ENCODE peak calls at places on chromosomes 11 and 22, in eight cellular contexts. E is HL-60, Y is HCT116, I is SK-N-SH, D is spleen, X is GM23338, A is prostate gland, J is endothelial cell of umbilical vein. M is an unnamed sample.

GRCh38 chr11:63985812-63986155 is 454 bp upstream of the OTUB1 start:
- DNase-seq in E (peak), Y (no peak), I (peak), D (peak), X (peak), A (no peak), J (no peak), M (peak)

GRCh38 chr11:131195801-131196517 is 174.5 kb upstream of the NTM start:
- DNase-seq in E (no peak), Y (no peak), I (peak), D (no peak), X (no peak), A (peak), J (no peak), M (peak)

GRCh38 chr11:72641900-72642814 is 32.1 kb downstream of the PDE2A start:
- DNase-seq in E (no peak), Y (no peak), I (peak), D (peak), X (peak), A (peak), J (peak), M (peak)

GRCh38 chr22:19103881-19104821 is 18.1 kb downstream of the DGCR2 start:
- DNase-seq in E (no peak), Y (no peak), I (no peak), D (no peak), X (no peak), A (no peak), J (no peak), M (no peak)

GRCh38 chr11:111063711-111064110 is 181.8 kb upstream of the POU2AF2 start:
- DNase-seq in E (no peak), Y (no peak), I (no peak), D (no peak), X (no peak), A (no peak), J (no peak), M (no peak)

GRCh38 chr11:98798333-98798732 is 222.4 kb upstream of the CNTN5 start:
- DNase-seq in E (no peak), Y (no peak), I (no peak), D (no peak), X (no peak), A (no peak), J (no peak), M (no peak)

GRCh38 chr11:125994509-125994908 is 48.7 kb downstream of the VSIG10L2 start:
- DNase-seq in E (no peak), Y (no peak), I (no peak), D (no peak), X (no peak), A (no peak), J (no peak), M (no peak)

GRCh38 chr11:123478352-123478986 is 48.4 kb downstream of the GRAMD1B start:
- DNase-seq in E (peak), Y (peak), I (peak), D (no peak), X (peak), A (peak), J (peak), M (no peak)

GRCh38 chr11:96197801-96198465 is 145.1 kb downstream of the MAML2 start:
- DNase-seq in E (no peak), Y (no peak), I (no peak), D (no peak), X (no peak), A (no peak), J (peak), M (no peak)

GRCh38 chr11:132045116-132045515 is 674.7 kb downstream of the NTM start:
- DNase-seq in E (no peak), Y (no peak), I (no peak), D (no peak), X (no peak), A (no peak), J (no peak), M (no peak)

GRCh38 chr11:45736424-45736823 is 68.5 kb upstream of the SLC35C1 start:
- DNase-seq in E (peak), Y (no peak), I (no peak), D (no peak), X (no peak), A (peak), J (no peak), M (no peak)

GRCh38 chr11:95108159-95108611 is 18.5 kb downstream of the ENDOD1 start:
- DNase-seq in E (no peak), Y (no peak), I (no peak), D (peak), X (no peak), A (peak), J (peak), M (no peak)

GRCh38 chr11:10876168-10876567 is 18.3 kb upstream of the ZBED5 start:
- DNase-seq in E (no peak), Y (no peak), I (no peak), D (no peak), X (no peak), A (no peak), J (no peak), M (no peak)

GRCh38 chr22:27086728-27087450 is 429.5 kb downstream of the MIAT start:
- DNase-seq in E (no peak), Y (no peak), I (no peak), D (no peak), X (peak), A (no peak), J (no peak), M (no peak)

GRCh38 chr22:44024288-44024908 is at the start of gene PARVB:
- DNase-seq in E (peak), Y (no peak), I (peak), D (peak), X (peak), A (no peak), J (no peak), M (peak)

GRCh38 chr11:11461473-11461872 is 108.4 kb upstream of the CSNK2A3 start:
- DNase-seq in E (no peak), Y (no peak), I (no peak), D (no peak), X (no peak), A (no peak), J (no peak), M (peak)

GRCh38 chr11:31442086-31442485 is 67.3 kb downstream of the IMMP1L start:
- DNase-seq in E (no peak), Y (no peak), I (no peak), D (no peak), X (peak), A (no peak), J (peak), M (no peak)

GRCh38 chr11:116928102-116928777 is 90.8 kb upstream of the APOA1 start:
- DNase-seq in E (peak), Y (no peak), I (no peak), D (no peak), X (no peak), A (no peak), J (no peak), M (no peak)

GRCh38 chr11:94583885-94584500 is 16.8 kb downstream of the PIWIL4 start:
- DNase-seq in E (peak), Y (no peak), I (no peak), D (no peak), X (no peak), A (no peak), J (no peak), M (no peak)

GRCh38 chr11:112662554-112662953 is 298.7 kb upstream of the NCAM1 start:
- DNase-seq in E (no peak), Y (no peak), I (peak), D (no peak), X (no peak), A (no peak), J (no peak), M (no peak)

GRCh38 chr11:102458531-102458930 is 6.0 kb upstream of the TMEM123 start:
- DNase-seq in E (no peak), Y (no peak), I (no peak), D (no peak), X (no peak), A (no peak), J (no peak), M (no peak)

GRCh38 chr11:110929129-110929528 is 216.9 kb upstream of the ARHGAP20 start:
- DNase-seq in E (no peak), Y (no peak), I (no peak), D (no peak), X (no peak), A (no peak), J (no peak), M (no peak)

GRCh38 chr11:67240575-67241389 is 25.5 kb upstream of the GRK2 start:
- DNase-seq in E (peak), Y (no peak), I (peak), D (peak), X (peak), A (peak), J (peak), M (peak)

GRCh38 chr11:66157182-66157864 is 87.3 kb downstream of the PACS1 start:
- DNase-seq in E (no peak), Y (no peak), I (no peak), D (no peak), X (no peak), A (no peak), J (peak), M (no peak)

GRCh38 chr11:114058871-114059277 is 637 bp upstream of the ZBTB16 start:
- DNase-seq in E (no peak), Y (no peak), I (no peak), D (no peak), X (peak), A (no peak), J (no peak), M (peak)

GRCh38 chr11:62439785-62440602 is 21.2 kb downstream of the SCGB1A1 start:
- DNase-seq in E (no peak), Y (no peak), I (peak), D (no peak), X (no peak), A (no peak), J (peak), M (no peak)

GRCh38 chr11:118306556-118306955 is 2.0 kb downstream of the CD3E start:
- DNase-seq in E (no peak), Y (no peak), I (no peak), D (no peak), X (no peak), A (no peak), J (no peak), M (no peak)

GRCh38 chr22:48943567-48944432 is 883.9 kb downstream of the BRD1 start:
- DNase-seq in E (peak), Y (no peak), I (peak), D (peak), X (no peak), A (no peak), J (no peak), M (peak)

GRCh38 chr22:46090051-46090591 is 60.2 kb upstream of the PPARA start:
- DNase-seq in E (no peak), Y (no peak), I (no peak), D (peak), X (no peak), A (no peak), J (no peak), M (no peak)

GRCh38 chr22:39212721-39213376 is 31.9 kb downstream of the PDGFB start:
- DNase-seq in E (no peak), Y (peak), I (no peak), D (peak), X (peak), A (no peak), J (no peak), M (no peak)

GRCh38 chr11:10038916-10039315 is 255.1 kb downstream of the SBF2 start:
- DNase-seq in E (no peak), Y (no peak), I (no peak), D (no peak), X (no peak), A (no peak), J (no peak), M (no peak)

GRCh38 chr11:62665630-62666258 is 632 bp downstream of the CSKMT start:
- DNase-seq in E (peak), Y (no peak), I (peak), D (peak), X (peak), A (peak), J (no peak), M (no peak)

GRCh38 chr11:128731041-128731663 is 37.3 kb downstream of the FLI1 start:
- DNase-seq in E (no peak), Y (no peak), I (no peak), D (no peak), X (no peak), A (no peak), J (no peak), M (no peak)

GRCh38 chr11:35009191-35009940 is 92.9 kb downstream of the PDHX start:
- DNase-seq in E (no peak), Y (peak), I (no peak), D (no peak), X (no peak), A (peak), J (no peak), M (no peak)

GRCh38 chr11:27720277-27720830 is 20.1 kb upstream of the BDNF start:
- DNase-seq in E (no peak), Y (no peak), I (peak), D (no peak), X (peak), A (no peak), J (peak), M (no peak)

GRCh38 chr11:6403539-6403938 is 13.3 kb downstream of the SMPD1 start:
- DNase-seq in E (no peak), Y (no peak), I (no peak), D (peak), X (no peak), A (no peak), J (no peak), M (no peak)

GRCh38 chr11:6406370-6406769 is 12.5 kb downstream of the APBB1 start:
- DNase-seq in E (no peak), Y (no peak), I (no peak), D (no peak), X (no peak), A (no peak), J (no peak), M (no peak)

GRCh38 chr11:6405039-6405667 is 13.7 kb downstream of the APBB1 start:
- DNase-seq in E (no peak), Y (no peak), I (peak), D (no peak), X (peak), A (no peak), J (no peak), M (peak)

GRCh38 chr11:6405837-6406236 is 13.1 kb downstream of the APBB1 start:
- DNase-seq in E (no peak), Y (no peak), I (no peak), D (no peak), X (no peak), A (no peak), J (no peak), M (no peak)

GRCh38 chr11:6404341-6405038 is 14.2 kb downstream of the SMPD1 start:
- DNase-seq in E (no peak), Y (no peak), I (no peak), D (no peak), X (no peak), A (no peak), J (no peak), M (no peak)
- H3K27ac ChIP-seq in E (no peak), Y (no peak), I (no peak), D (peak), X (no peak), A (no peak), J (no peak), M (peak)

GRCh38 chr22:41411021-41411851 is 29.5 kb downstream of the TEF start:
- DNase-seq in E (no peak), Y (no peak), I (no peak), D (no peak), X (no peak), A (peak), J (no peak), M (peak)
- TF ChIP-seq POLR2AphosphoS5 in E (no peak), Y (peak), I (no peak), D (peak), X (no peak), A (peak), J (no peak), M (peak)

GRCh38 chr22:36323182-36323854 is 64.4 kb downstream of the MYH9 start:
- DNase-seq in E (no peak), Y (no peak), I (no peak), D (no peak), X (no peak), A (peak), J (peak), M (peak)

GRCh38 chr22:36322602-36322915 is 65.2 kb downstream of the MYH9 start:
- DNase-seq in E (no peak), Y (no peak), I (no peak), D (no peak), X (no peak), A (no peak), J (no peak), M (no peak)

GRCh38 chr22:36325163-36326031 is 62.4 kb downstream of the MYH9 start:
- DNase-seq in E (no peak), Y (no peak), I (no peak), D (no peak), X (no peak), A (peak), J (peak), M (peak)

GRCh38 chr22:36324414-36324813 is 63.4 kb downstream of the MYH9 start:
- DNase-seq in E (no peak), Y (no peak), I (no peak), D (no peak), X (no peak), A (no peak), J (no peak), M (no peak)

GRCh38 chr22:36323855-36324331 is 63.9 kb downstream of the MYH9 start:
- DNase-seq in E (no peak), Y (no peak), I (no peak), D (no peak), X (no peak), A (no peak), J (no peak), M (no peak)
- H3K27ac ChIP-seq in E (no peak), Y (no peak), I (peak), D (peak), X (peak), A (peak), J (peak), M (peak)

DNA sequence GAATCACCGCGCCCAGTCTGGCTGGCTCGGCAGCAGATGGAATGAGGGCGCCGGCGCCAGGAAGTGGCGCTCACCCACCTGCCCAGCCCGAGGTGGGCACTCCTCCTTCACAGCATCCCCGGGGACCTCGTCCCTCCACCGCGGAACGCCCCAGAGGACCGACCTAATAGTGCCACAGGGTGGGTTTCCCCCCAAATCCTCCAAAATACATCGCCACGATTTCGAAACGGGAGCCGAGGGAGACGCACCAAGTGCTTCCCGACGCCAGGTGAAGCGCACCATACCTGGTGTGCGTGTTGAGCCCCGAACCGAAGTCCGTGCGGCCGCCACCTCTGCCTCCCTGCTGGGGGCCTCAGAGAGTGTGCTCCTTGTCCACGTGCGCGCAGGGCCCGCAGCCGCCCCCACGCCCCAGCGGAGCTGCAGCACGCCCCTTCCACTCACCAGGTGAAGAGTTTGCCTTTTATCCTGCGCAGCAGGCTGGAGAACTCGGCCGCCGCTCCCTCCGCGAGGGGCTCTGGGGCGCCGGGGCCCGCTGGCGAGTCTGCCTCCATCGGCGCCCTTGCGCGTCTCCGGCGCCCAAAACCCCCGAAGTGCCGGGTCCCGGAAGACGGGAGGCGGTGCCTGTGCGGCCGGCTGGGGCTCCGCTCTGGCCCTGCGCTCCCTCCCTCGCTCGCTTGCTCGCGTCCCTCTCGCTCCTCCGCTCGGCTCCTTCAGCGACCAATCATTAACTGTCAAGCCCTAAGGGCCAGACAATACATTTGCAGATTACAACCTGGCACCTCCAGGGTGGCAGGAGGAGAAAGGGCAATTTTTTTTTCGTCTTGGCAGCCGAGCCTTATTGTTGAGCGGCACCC is at the start of gene SLC35F2:
- DNase-seq in E (peak), Y (peak), I (peak), D (peak), X (peak), A (peak), J (peak), M (peak)
- TF ChIP-seq POLR2AphosphoS5 in E (peak), Y (peak), I (peak), D (peak), X (peak), A (no peak), J (peak), M (peak)

GRCh38 chr22:28711341-28711740 is 30.3 kb downstream of the CHEK2 start:
- DNase-seq in E (no peak), Y (no peak), I (no peak), D (no peak), X (no peak), A (no peak), J (peak), M (no peak)

GRCh38 chr22:28710889-28711285 is 30.7 kb downstream of the CHEK2 start:
- DNase-seq in E (no peak), Y (no peak), I (peak), D (no peak), X (no peak), A (no peak), J (peak), M (no peak)

GRCh38 chr22:28710112-28710888 is 30.7 kb upstream of the TTC28 start:
- DNase-seq in E (no peak), Y (no peak), I (peak), D (no peak), X (no peak), A (no peak), J (peak), M (no peak)

GRCh38 chr22:28714043-28714442 is 27.6 kb downstream of the CHEK2 start:
- DNase-seq in E (no peak), Y (no peak), I (no peak), D (no peak), X (no peak), A (no peak), J (peak), M (no peak)

DNA sequence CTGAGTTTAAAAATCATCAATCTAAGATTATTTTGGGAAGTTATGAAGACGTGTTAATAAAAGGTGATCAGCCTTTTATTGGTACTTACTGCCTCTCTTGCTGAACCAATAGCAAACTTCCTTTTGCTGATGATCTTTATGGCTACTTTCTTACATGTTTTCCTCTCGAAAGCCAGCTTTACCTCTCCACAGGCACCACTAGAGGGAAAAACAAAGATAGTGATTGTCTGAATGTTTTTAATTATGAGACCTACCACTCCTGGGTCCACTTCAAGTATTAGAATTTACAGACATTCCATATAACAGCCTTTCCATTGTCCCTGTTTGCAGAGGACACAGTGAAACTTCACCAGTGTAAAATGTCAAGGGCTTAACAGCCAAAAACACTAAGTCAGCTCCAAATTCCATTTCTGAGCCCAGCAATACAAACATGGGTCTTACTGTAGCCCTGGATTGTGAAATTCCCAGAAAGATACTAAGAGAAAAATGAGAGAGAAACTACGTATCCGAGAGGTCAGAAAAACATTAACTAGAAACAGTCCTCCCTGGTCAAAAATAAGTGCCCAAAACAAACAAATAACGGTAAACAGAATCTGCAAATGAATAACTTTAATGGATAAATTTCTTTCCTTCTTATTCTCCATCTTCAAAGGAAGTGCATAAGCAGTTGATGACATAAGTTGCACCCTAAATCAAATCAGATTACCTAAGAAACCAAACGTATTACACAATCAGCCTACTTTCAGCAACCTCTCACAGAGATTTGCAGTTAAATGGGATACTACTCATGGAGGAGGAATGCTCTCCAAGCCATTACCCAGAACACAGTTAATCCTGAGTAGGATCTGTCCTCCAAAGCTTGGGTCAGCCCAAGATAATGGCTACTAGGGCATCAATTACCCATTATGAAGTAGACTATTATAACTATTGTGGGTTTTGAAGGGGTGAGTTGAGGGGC is 29.5 kb downstream of the CHEK2 start:
- DNase-seq in E (no peak), Y (no peak), I (no peak), D (no peak), X (no peak), A (no peak), J (peak), M (no peak)
- H3K27ac ChIP-seq in E (no peak), Y (no peak), I (peak), D (peak), X (no peak), A (peak), J (peak), M (peak)

GRCh38 chr11:121237686-121238658 is 54.6 kb upstream of the SC5D start:
- DNase-seq in E (no peak), Y (no peak), I (no peak), D (no peak), X (no peak), A (peak), J (peak), M (peak)
- TF ChIP-seq POLR2AphosphoS5 in E (no peak), Y (no peak), I (no peak), D (no peak), X (no peak), A (no peak), J (no peak), M (no peak)

M was measured in upper lobe of left lung.